ENCODE peak calls at places on chromosomes 1 and 21, in eight cellular contexts. M is T-helper 9 cell; V is GM03348; L is fibroblast of villous mesenchyme; R is SK-MEL-5; H is activated T-helper 1 cell treated with anti-CD3 and anti-CD28 coated beads, Interleukin-2, amount 50 U/mL, for 16 hours; E is lower leg skin; K is lower lobe of right lung. Q is an unnamed sample.

GRCh38 chr1:77975386-77975785 is 3.5 kb downstream of the FUBP1 start:
- DNase-seq in L (peak; percentile 32), M (no peak), V (peak; percentile 45), K (no peak), E (no peak), R (no peak), H (no peak), Q (peak; percentile 15)

GRCh38 chr1:234617135-234617985 is 7.4 kb upstream of the IRF2BP2 start:
- DNase-seq in K (no peak), V (peak; percentile 39), H (no peak), M (no peak), E (peak; percentile 73), R (no peak), L (peak; percentile 71), Q (peak; percentile 59)

GRCh38 chr1:170729608-170730378 is 65.9 kb downstream of the PRRX1 start:
- DNase-seq in R (no peak), L (peak; percentile 50), V (peak; percentile 30), E (no peak), K (no peak), M (no peak), H (no peak), Q (peak; percentile 29)

GRCh38 chr1:9444532-9444931 is 94.7 kb upstream of the SLC25A33 start:
- DNase-seq in K (no peak), M (no peak), H (no peak), L (no peak), V (no peak), R (no peak), E (no peak), Q (no peak)

GRCh38 chr21:15140321-15141019 is 75.7 kb upstream of the NRIP1 start:
- DNase-seq in H (no peak), K (peak; percentile 41), R (no peak), V (no peak), M (no peak), L (no peak), E (no peak), Q (no peak)

GRCh38 chr1:206797534-206798383 is 25.5 kb upstream of the IL10 start:
- DNase-seq in K (no peak), M (no peak), E (no peak), H (no peak), V (no peak), L (peak; percentile 36), R (peak; percentile 53), Q (no peak)

GRCh38 chr1:244060117-244060516 is 9.0 kb downstream of the ZBTB18 start:
- DNase-seq in L (no peak), K (no peak), R (no peak), V (no peak), E (no peak), M (no peak), H (no peak), Q (no peak)

GRCh38 chr1:209542585-209542984 is 40.9 kb upstream of the CAMK1G start:
- DNase-seq in H (no peak), E (peak; percentile 0), V (no peak), R (no peak), M (no peak), K (no peak), L (no peak), Q (no peak)

GRCh38 chr21:31873275-31873695 is 465 bp downstream of the HUNK start:
- DNase-seq in E (peak; percentile 88), M (no peak), H (no peak), K (no peak), L (no peak), R (no peak), V (peak; percentile 74), Q (peak; percentile 17)

GRCh38 chr21:33762798-33763572 is 120.7 kb downstream of the ITSN1 start:
- DNase-seq in L (peak; percentile 66), K (no peak), M (no peak), V (peak; percentile 36), H (no peak), E (no peak), R (no peak), Q (no peak)

GRCh38 chr1:99680258-99680657 is 34.3 kb downstream of the PALMD start:
- DNase-seq in L (no peak), H (no peak), K (no peak), E (no peak), V (peak; percentile 11), R (no peak), M (no peak), Q (no peak)

GRCh38 chr1:19424651-19425570 is 60.4 kb downstream of the CAPZB start:
- DNase-seq in H (no peak), E (no peak), R (peak; percentile 63), M (no peak), V (no peak), L (no peak), K (no peak), Q (no peak)

GRCh38 chr1:44547361-44547760 is 126.9 kb downstream of the TMEM53 start:
- DNase-seq in M (no peak), H (no peak), V (no peak), E (no peak), K (no peak), L (no peak), R (no peak), Q (no peak)

GRCh38 chr1:60483471-60483870 is 409.9 kb upstream of the C1orf87 start:
- DNase-seq in E (no peak), M (no peak), K (no peak), R (no peak), V (no peak), H (no peak), L (no peak), Q (no peak)

GRCh38 chr1:24867064-24867870 is 62.8 kb downstream of the RUNX3 start:
- DNase-seq in M (no peak), V (peak; percentile 6), L (no peak), H (no peak), E (peak; percentile 70), K (no peak), R (no peak), Q (no peak)

GRCh38 chr1:58619286-58620054 is 42.4 kb upstream of the TACSTD2 start:
- DNase-seq in H (no peak), V (no peak), L (no peak), M (no peak), R (no peak), E (no peak), K (no peak), Q (no peak)

GRCh38 chr1:34597877-34598514 is 156.9 kb upstream of the GJB5 start:
- DNase-seq in E (peak; percentile 87), M (peak; percentile 7), V (peak; percentile 88), R (peak; percentile 75), L (peak; percentile 36), K (peak; percentile 76), H (no peak), Q (peak; percentile 79)

GRCh38 chr21:46560568-46561447 is 44.1 kb downstream of the S100B start:
- DNase-seq in L (no peak), M (no peak), K (peak; percentile 37), E (peak; percentile 82), H (no peak), V (no peak), R (no peak), Q (no peak)

GRCh38 chr1:76136894-76137293 is 62.3 kb downstream of the ST6GALNAC3 start:
- DNase-seq in H (no peak), K (no peak), E (no peak), L (no peak), V (no peak), M (no peak), R (no peak), Q (no peak)

GRCh38 chr1:212496673-212497072 is 64.0 kb downstream of the NENF start:
- DNase-seq in V (no peak), L (no peak), M (no peak), E (no peak), R (no peak), H (no peak), K (no peak), Q (no peak)

GRCh38 chr1:248416226-248416625 is 13.4 kb downstream of the OR2T1 start:
- DNase-seq in E (no peak), L (no peak), H (no peak), M (no peak), R (no peak), V (no peak), K (no peak), Q (no peak)

GRCh38 chr1:235056937-235057336 is 71.7 kb downstream of the TOMM20 start:
- DNase-seq in E (no peak), H (no peak), R (no peak), K (peak; percentile 24), V (no peak), M (no peak), L (no peak), Q (no peak)